ENCODE peak calls at places on chromosomes 4 and X, in eight cellular contexts. O is cardiac fibroblast; L is heart left ventricle; Y is mucosa of descending colon; D is astrocyte of the spinal cord; R is CD4-positive, alpha-beta memory T cell; N is uterus; P is IMR-90. G is an unnamed sample.

GRCh38 chr4:182554736-182555135 is 311.5 kb downstream of the TENM3 start:
- DNase-seq in O (no peak), L (no peak), Y (no peak), D (peak), R (no peak), N (no peak), P (no peak), G (no peak)

GRCh38 chr4:24988776-24989175 is 42.0 kb downstream of the LGI2 start:
- DNase-seq in O (peak), L (no peak), Y (peak), D (no peak), R (no peak), N (no peak), P (peak), G (no peak)

GRCh38 chrX:100289159-100289558 is 120.9 kb downstream of the PCDH19 start:
- DNase-seq in O (no peak), L (no peak), Y (no peak), D (no peak), R (no peak), N (no peak), P (no peak), G (no peak)

GRCh38 chr4:39635023-39635422 is 3.6 kb downstream of the SMIM14 start:
- DNase-seq in O (no peak), L (no peak), Y (peak), D (no peak), R (no peak), N (no peak), P (no peak), G (no peak)

GRCh38 chr4:10371869-10372471 is 85.3 kb downstream of the ZNF518B start:
- DNase-seq in O (peak), L (no peak), Y (no peak), D (no peak), R (no peak), N (no peak), P (peak), G (no peak)

GRCh38 chr4:70838972-70839536 is 636 bp downstream of the GRSF1 start:
- DNase-seq in O (peak), L (peak), Y (peak), D (peak), R (peak), N (peak), P (peak), G (peak)

GRCh38 chr4:83561381-83561780 is 25.5 kb downstream of the GPAT3 start:
- DNase-seq in O (peak), L (no peak), Y (no peak), D (peak), R (no peak), N (no peak), P (peak), G (no peak)

GRCh38 chr4:121964958-121965357 is 13.1 kb upstream of the TRPC3 start:
- DNase-seq in O (no peak), L (no peak), Y (no peak), D (no peak), R (no peak), N (no peak), P (no peak), G (no peak)

GRCh38 chr4:102174800-102175199 is 170.5 kb downstream of the SLC39A8 start:
- DNase-seq in O (peak), L (no peak), Y (no peak), D (peak), R (no peak), N (no peak), P (peak), G (no peak)

GRCh38 chr4:91829531-91829930 is 474.2 kb upstream of the GRID2 start:
- DNase-seq in O (peak), L (no peak), Y (no peak), D (peak), R (no peak), N (no peak), P (no peak), G (no peak)

GRCh38 chr4:157265281-157265680 is 44.8 kb downstream of the GRIA2 start:
- DNase-seq in O (no peak), L (no peak), Y (no peak), D (peak), R (no peak), N (peak), P (no peak), G (no peak)

GRCh38 chr4:113822555-113823290 is 61.2 kb upstream of the CAMK2D start:
- DNase-seq in O (no peak), L (no peak), Y (no peak), D (no peak), R (no peak), N (no peak), P (no peak), G (no peak)

GRCh38 chr4:155799794-155800123 is 40.9 kb downstream of the GUCY1B1 start:
- DNase-seq in O (no peak), L (no peak), Y (no peak), D (no peak), R (no peak), N (no peak), P (no peak), G (no peak)

GRCh38 chr4:86757468-86757867 is 91.7 kb downstream of the SLC10A6 start:
- DNase-seq in O (no peak), L (no peak), Y (no peak), D (no peak), R (no peak), N (no peak), P (no peak), G (no peak)

GRCh38 chr4:141158219-141158618 is 24.9 kb upstream of the RNF150 start:
- DNase-seq in O (peak), L (no peak), Y (no peak), D (peak), R (peak), N (no peak), P (peak), G (peak)

GRCh38 chr4:20248155-20248558 is 3.5 kb upstream of the SLIT2 start:
- DNase-seq in O (peak), L (no peak), Y (no peak), D (peak), R (no peak), N (peak), P (peak), G (peak)

GRCh38 chr4:23747131-23747752 is 142.6 kb downstream of the PPARGC1A start:
- DNase-seq in O (no peak), L (no peak), Y (peak), D (peak), R (no peak), N (no peak), P (no peak), G (no peak)

GRCh38 chr4:174538123-174538875 is 16.0 kb upstream of the HPGD start:
- DNase-seq in O (no peak), L (no peak), Y (no peak), D (no peak), R (no peak), N (no peak), P (no peak), G (no peak)
- H3K4me3 ChIP-seq in O (no peak), L (no peak), Y (no peak), D (no peak), R (no peak), N (no peak), P (no peak), G (no peak)

GRCh38 chrX:129682979-129683378 is 28.2 kb upstream of the APLN start:
- DNase-seq in O (no peak), L (no peak), Y (no peak), D (no peak), R (no peak), N (no peak), P (no peak), G (no peak)

GRCh38 chrX:129679856-129680255 is 25.1 kb upstream of the APLN start:
- DNase-seq in O (no peak), L (no peak), Y (no peak), D (no peak), R (no peak), N (no peak), P (peak), G (no peak)

GRCh38 chrX:129678881-129679195 is 24.1 kb upstream of the APLN start:
- DNase-seq in O (no peak), L (no peak), Y (no peak), D (no peak), R (no peak), N (no peak), P (no peak), G (no peak)

GRCh38 chrX:129678176-129678880 is 23.6 kb upstream of the APLN start:
- DNase-seq in O (peak), L (peak), Y (peak), D (no peak), R (peak), N (no peak), P (no peak), G (no peak)
- H3K4me3 ChIP-seq in O (peak), L (peak), Y (no peak), D (peak), R (peak), N (peak), P (peak), G (no peak)

GRCh38 chr4:168796362-168797106 is 213.5 kb downstream of the CBR4 start:
- DNase-seq in O (peak), L (no peak), Y (no peak), D (peak), R (no peak), N (no peak), P (peak), G (no peak)
- H3K4me3 ChIP-seq in O (no peak), L (no peak), Y (no peak), D (no peak), R (no peak), N (no peak), P (no peak), G (no peak)

GRCh38 chr4:152700151-152700550 is 20.4 kb upstream of the TMEM154 start:
- DNase-seq in O (no peak), L (no peak), Y (no peak), D (no peak), R (no peak), N (no peak), P (no peak), G (no peak)
- H3K4me3 ChIP-seq in O (no peak), L (no peak), Y (no peak), D (no peak), R (no peak), N (no peak), P (no peak), G (no peak)

GRCh38 chr4:47068986-47069385 is 37.6 kb downstream of the GABRB1 start:
- DNase-seq in O (peak), L (no peak), Y (no peak), D (peak), R (no peak), N (no peak), P (peak), G (no peak)
- H3K4me3 ChIP-seq in O (no peak), L (no peak), Y (no peak), D (no peak), R (no peak), N (no peak), P (no peak), G (no peak)